ENCODE peak calls at places on chromosomes 1 and 21, in six cellular contexts. E, A, W, K, I and D are unnamed samples.
A peak's percentile ranks its signal among the peaks of the same experiment; 100 is the strongest.

GRCh38 chr1:200359610-200360163 is 50.1 kb downstream of the ZNF281 start:
- DNase-seq in E (no peak), A (no peak), W (no peak), K (no peak), I (no peak), D (no peak)

GRCh38 chr1:214146523-214146922 is 134.4 kb upstream of the SMYD2 start:
- DNase-seq in E (peak; percentile 43), A (no peak), W (no peak), K (no peak), I (no peak), D (no peak)

GRCh38 chr21:37079211-37079824 is 6.3 kb downstream of the TTC3 start:
- DNase-seq in E (peak; percentile 25), A (no peak), W (no peak), K (no peak), I (no peak), D (no peak)

GRCh38 chr21:42626171-42626570 is 27.2 kb upstream of the PDE9A start:
- DNase-seq in E (no peak), A (no peak), W (no peak), K (no peak), I (no peak), D (no peak)

GRCh38 chr1:85502171-85502570 is 37.2 kb upstream of the DDAH1 start:
- DNase-seq in E (peak; percentile 3), A (no peak), W (no peak), K (no peak), I (no peak), D (no peak)

GRCh38 chr21:29342394-29342957 is 43.8 kb downstream of the BACH1 start:
- DNase-seq in E (no peak), A (no peak), W (peak; percentile 32), K (no peak), I (no peak), D (no peak)

GRCh38 chr1:212124891-212125582 is 89.5 kb downstream of the DTL start:
- DNase-seq in E (no peak), A (no peak), W (no peak), K (no peak), I (no peak), D (no peak)

GRCh38 chr21:27721675-27722074 is 754.8 kb upstream of the ADAMTS5 start:
- DNase-seq in E (no peak), A (no peak), W (no peak), K (no peak), I (no peak), D (no peak)

GRCh38 chr1:67285780-67286488 is 21.7 kb upstream of the IL12RB2 start:
- DNase-seq in E (no peak), A (no peak), W (peak; percentile 20), K (no peak), I (no peak), D (no peak)

GRCh38 chr1:246923482-246923881 is 8.3 kb downstream of the AHCTF1 start:
- DNase-seq in E (no peak), A (no peak), W (no peak), K (no peak), I (no peak), D (no peak)

GRCh38 chr1:174433451-174433850 is 14.3 kb upstream of the GPR52 start:
- DNase-seq in E (no peak), A (no peak), W (no peak), K (no peak), I (no peak), D (no peak)

GRCh38 chr1:44693900-44694299 is 19.4 kb downstream of the ARMH1 start:
- DNase-seq in E (no peak), A (no peak), W (no peak), K (no peak), I (no peak), D (no peak)

GRCh38 chr1:227257964-227258363 is 60.3 kb downstream of the CDC42BPA start:
- DNase-seq in E (no peak), A (no peak), W (no peak), K (no peak), I (no peak), D (no peak)

GRCh38 chr1:203627819-203628184 is 1.2 kb downstream of the ATP2B4 start:
- DNase-seq in E (no peak), A (no peak), W (no peak), K (no peak), I (no peak), D (no peak)

GRCh38 chr1:160471253-160471652 is 51.8 kb downstream of the SLAMF6 start:
- DNase-seq in E (no peak), A (no peak), W (no peak), K (no peak), I (no peak), D (no peak)

GRCh38 chr21:43681650-43682049 is 22.3 kb downstream of the RRP1B start:
- DNase-seq in E (no peak), A (no peak), W (no peak), K (no peak), I (no peak), D (no peak)

GRCh38 chr1:41481109-41481775 is 3.2 kb downstream of the EDN2 start:
- DNase-seq in E (no peak), A (no peak), W (no peak), K (no peak), I (no peak), D (no peak)

GRCh38 chr1:192700834-192701271 is 64.9 kb downstream of the RGS13 start:
- DNase-seq in E (peak; percentile 85), A (no peak), W (no peak), K (no peak), I (no peak), D (no peak)

GRCh38 chr1:9413877-9414213 is 121.2 kb downstream of the SPSB1 start:
- DNase-seq in E (no peak), A (no peak), W (no peak), K (no peak), I (no peak), D (no peak)

GRCh38 chr21:42539931-42540343 is 26.3 kb downstream of the SLC37A1 start:
- DNase-seq in E (no peak), A (no peak), W (no peak), K (peak; percentile 60), I (no peak), D (no peak)

GRCh38 chr1:203305809-203306088 is 430 bp downstream of the BTG2 start:
- DNase-seq in E (no peak), A (no peak), W (no peak), K (no peak), I (no peak), D (no peak)

GRCh38 chr1:226735576-226735975 is 3.5 kb downstream of the ITPKB start:
- DNase-seq in E (no peak), A (no peak), W (no peak), K (no peak), I (no peak), D (no peak)

GRCh38 chr1:203465943-203466342 is 9.7 kb upstream of the PRELP start:
- DNase-seq in E (no peak), A (no peak), W (no peak), K (no peak), I (no peak), D (no peak)

GRCh38 chr1:169776440-169776839 is 18.3 kb downstream of the METTL18 start:
- DNase-seq in E (no peak), A (no peak), W (no peak), K (no peak), I (no peak), D (no peak)
- TF ChIP-seq TAF1 in E (no peak), A (no peak), W (no peak), K (no peak), I (no peak), D (no peak)

GRCh38 chr1:201670517-201670916 is 131.6 kb downstream of the NAV1 start:
- DNase-seq in E (no peak), A (no peak), W (no peak), K (no peak), I (no peak), D (no peak)

GRCh38 chr1:201673093-201673492 is 134.2 kb downstream of the NAV1 start:
- DNase-seq in E (no peak), A (no peak), W (no peak), K (no peak), I (no peak), D (no peak)

GRCh38 chr1:201673912-201674311 is 135.0 kb downstream of the NAV1 start:
- DNase-seq in E (no peak), A (no peak), W (no peak), K (no peak), I (no peak), D (no peak)

GRCh38 chr1:201675143-201675542 is 136.2 kb downstream of the NAV1 start:
- DNase-seq in E (no peak), A (no peak), W (no peak), K (no peak), I (no peak), D (no peak)

GRCh38 chr1:201672685-201673084 is 133.8 kb downstream of the NAV1 start:
- DNase-seq in E (no peak), A (no peak), W (no peak), K (no peak), I (no peak), D (no peak)
- TF ChIP-seq POLR2AphosphoS5 in E (no peak), A (no peak), W (no peak), K (no peak), I (no peak), D (no peak)

GRCh38 chr1:170168263-170168662 is 22.5 kb downstream of the NTMT2 start:
- DNase-seq in E (no peak), A (no peak), W (no peak), K (no peak), I (no peak), D (no peak)
- TF ChIP-seq POLR2A in E (no peak), A (no peak), W (no peak), K (no peak), I (no peak), D (no peak)

DNA sequence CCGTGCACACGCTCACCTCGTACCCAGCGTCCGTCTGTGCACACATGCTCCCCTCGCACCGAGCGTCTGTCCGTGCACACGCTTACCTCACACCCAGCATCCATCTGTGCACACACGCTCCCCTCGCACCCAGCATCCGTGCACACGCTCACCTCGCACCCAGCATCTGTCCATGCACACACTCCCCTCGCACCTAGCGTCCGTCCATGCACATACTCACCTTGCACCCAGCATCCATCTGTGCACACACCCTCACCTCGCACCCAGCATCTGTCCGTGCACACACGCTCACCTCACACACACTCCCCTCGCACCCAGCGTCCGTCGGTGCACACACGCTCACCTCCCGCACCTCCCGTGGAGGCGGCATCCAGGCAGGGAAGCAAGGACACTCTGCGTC is 24.4 kb upstream of the COL18A1 start:
- DNase-seq in E (no peak), A (no peak), W (no peak), K (no peak), I (no peak), D (no peak)
- TF ChIP-seq TAF1 in E (no peak), A (no peak), W (no peak), K (no peak), I (no peak), D (no peak)

GRCh38 chr1:59028052-59028451 is 244.2 kb upstream of the JUN start:
- DNase-seq in E (no peak), A (no peak), W (no peak), K (no peak), I (no peak), D (no peak)
- TF ChIP-seq POLR2AphosphoS5 in E (no peak), A (no peak), W (no peak), K (no peak), I (no peak), D (no peak)